ENCODE peak calls at places on chromosomes 6 and 20, in eight cellular contexts. V is SK-N-SH; X is T-helper 2 cell; H is IMR-90; P is naive B cell; O is A549; C is activated CD4-positive, alpha-beta T cell treated with anti-CD3 and anti-CD28 coated beads, Interleukin-2, amount 50 U/mL, for 24 hours; N is lung microvascular endothelial cell. J is an unnamed sample.

GRCh38 chr6:4344317-4344899 is 209.0 kb upstream of the ECI2 start:
- DNase-seq in V (no peak), X (no peak), H (no peak), P (no peak), O (no peak), C (no peak), N (no peak), J (peak; percentile 31)

GRCh38 chr20:52340036-52340634 is 148.6 kb upstream of the ZFP64 start:
- DNase-seq in V (no peak), X (no peak), H (no peak), P (no peak), O (peak; percentile 3), C (no peak), N (no peak), J (peak; percentile 31)

GRCh38 chr20:50799176-50799889 is 4.5 kb downstream of the BCAS4 start:
- DNase-seq in V (no peak), X (no peak), H (no peak), P (no peak), O (no peak), C (no peak), N (no peak), J (no peak)

GRCh38 chr20:23692725-23693124 is 3.9 kb upstream of the CST4 start:
- DNase-seq in V (no peak), X (no peak), H (no peak), P (no peak), O (no peak), C (no peak), N (no peak), J (no peak)

GRCh38 chr20:32483351-32484220 is 101.5 kb downstream of the NOL4L start:
- DNase-seq in V (peak; percentile 96), X (peak; percentile 47), H (peak; percentile 73), P (peak; percentile 37), O (peak; percentile 55), C (no peak), N (peak; percentile 82), J (peak; percentile 86)

GRCh38 chr6:74409447-74409846 is 713.4 kb downstream of the CD109 start:
- DNase-seq in V (no peak), X (no peak), H (peak; percentile 87), P (no peak), O (peak; percentile 0), C (no peak), N (peak; percentile 46), J (no peak)

GRCh38 chr20:61786230-61786629 is 279.5 kb downstream of the TAF4 start:
- DNase-seq in V (no peak), X (no peak), H (no peak), P (no peak), O (no peak), C (no peak), N (no peak), J (no peak)

GRCh38 chr6:39280247-39280731 is 33.9 kb downstream of the KCNK17 start:
- DNase-seq in V (no peak), X (no peak), H (no peak), P (no peak), O (peak; percentile 21), C (no peak), N (peak; percentile 16), J (peak; percentile 57)

GRCh38 chr20:53309515-53309914 is 284.1 kb downstream of the ZNF217 start:
- DNase-seq in V (no peak), X (no peak), H (no peak), P (no peak), O (no peak), C (no peak), N (no peak), J (no peak)

GRCh38 chr20:25341716-25342680 is 48.6 kb downstream of the ABHD12 start:
- DNase-seq in V (no peak), X (no peak), H (peak; percentile 21), P (no peak), O (no peak), C (no peak), N (no peak), J (no peak)

GRCh38 chr6:109799664-109800063 is 108.6 kb downstream of the FIG4 start:
- DNase-seq in V (no peak), X (no peak), H (no peak), P (no peak), O (no peak), C (no peak), N (no peak), J (no peak)

GRCh38 chr6:15400572-15401004 is 154.7 kb downstream of the JARID2 start:
- DNase-seq in V (peak; percentile 61), X (no peak), H (peak; percentile 16), P (no peak), O (peak; percentile 15), C (no peak), N (peak; percentile 8), J (peak; percentile 55)

GRCh38 chr20:33685328-33686007 is 717 bp downstream of the E2F1 start:
- DNase-seq in V (peak; percentile 80), X (peak; percentile 31), H (no peak), P (peak; percentile 51), O (no peak), C (peak; percentile 55), N (peak; percentile 20), J (peak; percentile 63)

GRCh38 chr20:57620999-57621398 is 773 bp upstream of the ZBP1 start:
- DNase-seq in V (no peak), X (no peak), H (no peak), P (peak; percentile 66), O (no peak), C (no peak), N (no peak), J (no peak)

GRCh38 chr6:104625536-104625935 is 234.2 kb downstream of the HACE1 start:
- DNase-seq in V (no peak), X (no peak), H (peak; percentile 16), P (no peak), O (no peak), C (no peak), N (peak; percentile 57), J (peak; percentile 25)

GRCh38 chr6:68716605-68717004 is 81.5 kb downstream of the ADGRB3 start:
- DNase-seq in V (no peak), X (no peak), H (no peak), P (no peak), O (no peak), C (no peak), N (no peak), J (no peak)

GRCh38 chr6:2800552-2801316 is 35.5 kb downstream of the WRNIP1 start:
- DNase-seq in V (no peak), X (no peak), H (no peak), P (no peak), O (no peak), C (no peak), N (no peak), J (no peak)

GRCh38 chr6:76052314-76052713 is 20.1 kb downstream of the IMPG1 start:
- DNase-seq in V (no peak), X (no peak), H (no peak), P (no peak), O (no peak), C (no peak), N (no peak), J (no peak)

GRCh38 chr20:17925940-17926300 is 42.7 kb downstream of the SNX5 start:
- DNase-seq in V (no peak), X (no peak), H (no peak), P (no peak), O (no peak), C (no peak), N (no peak), J (no peak)

GRCh38 chr20:39800548-39800947 is 838.4 kb downstream of the DHX35 start:
- DNase-seq in V (no peak), X (no peak), H (peak; percentile 63), P (no peak), O (no peak), C (no peak), N (no peak), J (no peak)

GRCh38 chr20:37519508-37520416 is 1.3 kb upstream of the NNAT start:
- DNase-seq in V (peak; percentile 68), X (no peak), H (no peak), P (no peak), O (no peak), C (no peak), N (peak; percentile 43), J (peak; percentile 46)

GRCh38 chr6:7087066-7087465 is 20.7 kb upstream of the RREB1 start:
- DNase-seq in V (no peak), X (no peak), H (peak; percentile 10), P (no peak), O (no peak), C (no peak), N (peak; percentile 30), J (no peak)

GRCh38 chr6:18422136-18422535 is 35.0 kb downstream of the RNF144B start:
- DNase-seq in V (no peak), X (no peak), H (no peak), P (no peak), O (no peak), C (no peak), N (no peak), J (peak; percentile 51)

GRCh38 chr6:24848461-24848860 is 49.7 kb upstream of the ARMH2 start:
- DNase-seq in V (no peak), X (no peak), H (no peak), P (no peak), O (no peak), C (no peak), N (no peak), J (no peak)

GRCh38 chr20:31542963-31543362 is 28.7 kb downstream of the HM13 start:
- DNase-seq in V (no peak), X (no peak), H (no peak), P (no peak), O (no peak), C (no peak), N (no peak), J (no peak)

GRCh38 chr6:119090256-119090655 is 11.8 kb upstream of the FAM184A start:
- DNase-seq in V (no peak), X (no peak), H (no peak), P (no peak), O (no peak), C (no peak), N (no peak), J (peak; percentile 8)

J was measured in T47D.